ENCODE peak calls at places on chromosomes 11 and 22, in six cellular contexts. Z is stomach; T is CD4-positive, alpha-beta memory T cell; Q is testis; V is SK-N-SH; E is small intestine. B is an unnamed sample.

GRCh38 chr11:77125191-77125590 is 2.9 kb upstream of the MYO7A start:
- DNase-seq in Z (no peak), T (no peak), Q (no peak), V (no peak), E (no peak), B (no peak)

GRCh38 chr22:50532353-50532700 is 2.5 kb upstream of the TYMP start:
- DNase-seq in Z (no peak), T (no peak), Q (no peak), V (peak; percentile 82), E (no peak), B (peak; percentile 56)

GRCh38 chr11:19978668-19979518 is 181.4 kb downstream of the DBX1 start:
- DNase-seq in Z (no peak), T (no peak), Q (no peak), V (no peak), E (peak; percentile 53), B (peak; percentile 70)

GRCh38 chr11:128716231-128716630 is 22.4 kb downstream of the FLI1 start:
- DNase-seq in Z (no peak), T (peak; percentile 47), Q (no peak), V (no peak), E (no peak), B (no peak)

GRCh38 chr11:127890026-127890611 is 697.2 kb downstream of the ETS1 start:
- DNase-seq in Z (no peak), T (no peak), Q (no peak), V (no peak), E (no peak), B (no peak)

GRCh38 chr11:129210831-129211181 is 18.7 kb upstream of the ARHGAP32 start:
- DNase-seq in Z (no peak), T (no peak), Q (peak; percentile 31), V (no peak), E (peak; percentile 18), B (no peak)

GRCh38 chr11:33620423-33621120 is 80.1 kb downstream of the C11orf91 start:
- DNase-seq in Z (no peak), T (no peak), Q (no peak), V (peak; percentile 34), E (no peak), B (no peak)

GRCh38 chr22:28820885-28821284 is 20.5 kb upstream of the XBP1 start:
- DNase-seq in Z (no peak), T (no peak), Q (no peak), V (no peak), E (no peak), B (no peak)

GRCh38 chr11:26994579-26995210 is 783 bp downstream of the FIBIN start:
- DNase-seq in Z (no peak), T (no peak), Q (no peak), V (no peak), E (no peak), B (no peak)

GRCh38 chr11:121194731-121195596 is 93.9 kb downstream of the TECTA start:
- DNase-seq in Z (peak; percentile 39), T (peak; percentile 44), Q (peak; percentile 80), V (peak; percentile 69), E (peak; percentile 64), B (peak; percentile 61)

GRCh38 chr11:86288776-86289507 is 13.1 kb upstream of the HIKESHI start:
- DNase-seq in Z (no peak), T (peak; percentile 23), Q (peak; percentile 65), V (no peak), E (no peak), B (no peak)

GRCh38 chr22:31750365-31751284 is 693 bp upstream of the PRR14L start:
- DNase-seq in Z (no peak), T (no peak), Q (no peak), V (no peak), E (no peak), B (no peak)

GRCh38 chr22:29031236-29031982 is 30.2 kb downstream of the C22orf31 start:
- DNase-seq in Z (peak; percentile 44), T (no peak), Q (peak; percentile 76), V (peak; percentile 70), E (no peak), B (peak; percentile 66)

GRCh38 chr22:24731786-24732185 is 42.7 kb downstream of the PIWIL3 start:
- DNase-seq in Z (no peak), T (no peak), Q (no peak), V (no peak), E (no peak), B (no peak)

GRCh38 chr11:119684361-119685072 is 44.5 kb downstream of the NECTIN1 start:
- DNase-seq in Z (no peak), T (no peak), Q (no peak), V (peak; percentile 69), E (no peak), B (no peak)

GRCh38 chr11:86182976-86183584 is 61.5 kb upstream of the EED start:
- DNase-seq in Z (peak; percentile 74), T (peak; percentile 30), Q (no peak), V (no peak), E (peak; percentile 89), B (no peak)

GRCh38 chr11:69645801-69646492 is 5.0 kb downstream of the CCND1 start:
- DNase-seq in Z (no peak), T (no peak), Q (no peak), V (no peak), E (no peak), B (no peak)

GRCh38 chr11:15761235-15761634 is 595.1 kb downstream of the SOX6 start:
- DNase-seq in Z (no peak), T (no peak), Q (no peak), V (no peak), E (no peak), B (no peak)

GRCh38 chr11:27183672-27184457 is 143.2 kb downstream of the BBOX1 start:
- DNase-seq in Z (peak; percentile 62), T (peak; percentile 21), Q (peak; percentile 84), V (peak; percentile 25), E (peak; percentile 77), B (no peak)

GRCh38 chr11:58503361-58503856 is 4.5 kb downstream of the OR5B21 start:
- DNase-seq in Z (no peak), T (no peak), Q (no peak), V (no peak), E (no peak), B (no peak)

GRCh38 chr11:57094206-57094940 is 87.4 kb upstream of the LRRC55 start:
- DNase-seq in Z (no peak), T (no peak), Q (no peak), V (no peak), E (no peak), B (no peak)

GRCh38 chr11:62001450-62002178 is 34.2 kb upstream of the FTH1 start:
- DNase-seq in Z (peak; percentile 73), T (no peak), Q (peak; percentile 68), V (no peak), E (peak; percentile 89), B (no peak)

GRCh38 chr22:35892192-35892591 is 136.4 kb downstream of the RBFOX2 start:
- DNase-seq in Z (no peak), T (no peak), Q (no peak), V (no peak), E (no peak), B (no peak)

GRCh38 chr22:19982991-19983578 is 33.5 kb downstream of the ARVCF start:
- DNase-seq in Z (no peak), T (no peak), Q (no peak), V (no peak), E (no peak), B (no peak)

GRCh38 chr11:65695459-65696241 is 16.4 kb upstream of the KAT5 start:
- DNase-seq in Z (peak; percentile 91), T (no peak), Q (peak; percentile 53), V (no peak), E (peak; percentile 47), B (no peak)

GRCh38 chr11:80515097-80515496 is 1074.3 kb upstream of the TENM4 start:
- DNase-seq in Z (no peak), T (no peak), Q (no peak), V (no peak), E (no peak), B (no peak)

GRCh38 chr22:26174280-26174679 is 5.0 kb downstream of the SEZ6L start:
- DNase-seq in Z (no peak), T (no peak), Q (peak; percentile 20), V (peak; percentile 42), E (no peak), B (no peak)

GRCh38 chr11:62689421-62690183 is at the start of gene LRRN4CL:
- DNase-seq in Z (peak; percentile 36), T (no peak), Q (peak; percentile 75), V (peak; percentile 27), E (no peak), B (peak; percentile 59)

GRCh38 chr11:131932584-131933360 is 562.4 kb downstream of the NTM start:
- DNase-seq in Z (no peak), T (no peak), Q (no peak), V (no peak), E (no peak), B (no peak)

GRCh38 chr22:27381960-27382742 is 419.4 kb downstream of the MN1 start:
- DNase-seq in Z (no peak), T (no peak), Q (no peak), V (no peak), E (no peak), B (no peak)
- H3K27ac ChIP-seq in Z (no peak overlapping the region), T (no peak overlapping the region), Q (no peak overlapping the region), V (no peak overlapping the region), E (no peak overlapping the region), B (no peak overlapping the region)

GRCh38 chr11:98835336-98835735 is 185.4 kb upstream of the CNTN5 start:
- DNase-seq in Z (no peak), T (no peak), Q (no peak), V (no peak), E (no peak), B (no peak)
- H3K4me1 ChIP-seq in Z (no peaks in the 10 kb centered on the region), T (no peaks in the 10 kb centered on the region), Q (no peaks in the 10 kb centered on the region), V (no peaks in the 10 kb centered on the region), E (no peaks in the 10 kb centered on the region), B (no peaks in the 10 kb centered on the region)

GRCh38 chr11:100467821-100468508 is 219.1 kb upstream of the ARHGAP42 start:
- DNase-seq in Z (no peak), T (no peak), Q (no peak), V (no peak), E (peak; percentile 1), B (no peak)
- H3K27me3 ChIP-seq in Z (no peaks in the 10 kb centered on the region), T (no peaks in the 10 kb centered on the region), Q (no peaks in the 10 kb centered on the region), V (no peaks in the 10 kb centered on the region), E (no peaks in the 10 kb centered on the region), B (no peaks in the 10 kb centered on the region)

GRCh38 chr11:67262731-67263675 is 3.3 kb upstream of the GRK2 start:
- DNase-seq in Z (peak; percentile 86), T (peak; percentile 67), Q (peak; percentile 86), V (peak; percentile 92), E (peak; percentile 81), B (peak; percentile 84)
- H3K27ac ChIP-seq in Z (peak overlapping the region; percentile 35), T (no peak overlapping the region), Q (no peak overlapping the region), V (peak overlapping the region; percentile 68), E (peak overlapping the region; percentile 43), B (no peak overlapping the region)

DNA sequence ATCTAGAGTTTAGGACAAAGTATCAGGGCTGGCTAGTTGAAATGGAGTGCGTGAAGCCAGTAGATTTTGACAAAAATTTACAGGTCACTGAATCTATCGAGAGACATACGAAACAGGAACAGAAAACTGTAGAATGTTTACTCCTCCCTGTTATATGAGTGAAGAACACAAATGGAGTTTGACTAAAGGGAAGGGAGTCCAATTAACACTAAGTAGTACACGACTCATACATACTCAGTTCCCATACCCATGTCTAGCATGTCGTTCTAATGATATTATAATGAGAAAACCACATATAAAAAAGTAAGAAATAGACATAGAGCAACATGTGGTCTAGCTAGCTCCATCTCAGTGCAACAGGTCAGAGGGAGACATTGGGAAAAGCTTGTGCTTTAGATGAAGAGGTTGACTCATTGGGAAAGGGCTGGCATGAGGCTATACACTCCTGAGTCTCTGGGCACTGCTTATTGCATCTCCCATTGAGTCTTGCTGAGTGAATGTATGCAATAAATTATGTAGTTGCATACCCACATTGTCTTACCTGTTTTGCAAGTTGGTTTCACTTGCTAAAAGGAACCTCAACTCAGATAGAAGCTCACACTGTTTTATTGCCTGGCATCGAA is 43.5 kb downstream of the CD44 start:
- DNase-seq in Z (no peak), T (no peak), Q (no peak), V (no peak), E (no peak), B (no peak)
- H3K4me1 ChIP-seq in Z (peaks cover 54% of the 10 kb centered on the region), T (peaks cover 88% of the 10 kb centered on the region), Q (no peaks in the 10 kb centered on the region), V (peaks cover 36% of the 10 kb centered on the region), E (peaks cover 6% of the 10 kb centered on the region), B (peaks cover 4% of the 10 kb centered on the region)

B was measured in lung.